ENCODE peak calls at places on chromosome 22, in five cellular contexts. E is MM.1S, D is neural progenitor cell, G is GM23338, L is PC-3. O is an unnamed sample.

GRCh38 chr22:46338636-46339035 is 3.1 kb downstream of the TRMU start:
- DNase-seq in E (no peak), D (no peak), G (no peak), L (no peak), O (no peak)

GRCh38 chr22:19810381-19811141 is 44.1 kb downstream of the GNB1L start:
- DNase-seq in E (no peak), D (peak), G (no peak), L (no peak), O (peak)

GRCh38 chr22:19285831-19286230 is 5.7 kb downstream of the CLTCL1 start:
- DNase-seq in E (no peak), D (no peak), G (no peak), L (no peak), O (peak)

GRCh38 chr22:20550851-20551744 is 43.7 kb downstream of the MED15 start:
- DNase-seq in E (no peak), D (peak), G (peak), L (no peak), O (peak)

GRCh38 chr22:46569848-46570695 is 32.7 kb upstream of the CELSR1 start:
- DNase-seq in E (no peak), D (peak), G (no peak), L (no peak), O (no peak)

GRCh38 chr22:32745251-32745995 is 56.1 kb upstream of the TIMP3 start:
- DNase-seq in E (no peak), D (peak), G (peak), L (peak), O (peak)

GRCh38 chr22:41106122-41106968 is 14.0 kb downstream of the EP300 start:
- DNase-seq in E (no peak), D (no peak), G (no peak), L (no peak), O (no peak)

GRCh38 chr22:31153357-31153756 is 6.6 kb upstream of the RNF185 start:
- DNase-seq in E (no peak), D (no peak), G (no peak), L (no peak), O (no peak)

GRCh38 chr22:41768420-41768819 is 32.1 kb upstream of the CCDC134 start:
- DNase-seq in E (no peak), D (no peak), G (no peak), L (peak), O (peak)

GRCh38 chr22:39135092-39135896 is 17.2 kb downstream of the CBX7 start:
- DNase-seq in E (no peak), D (peak), G (peak), L (peak), O (peak)

GRCh38 chr22:30890689-30891442 is 77.7 kb downstream of the MORC2 start:
- DNase-seq in E (peak), D (peak), G (peak), L (peak), O (peak)

GRCh38 chr22:40001800-40002577 is 7.2 kb downstream of the FAM83F start:
- DNase-seq in E (no peak), D (no peak), G (peak), L (no peak), O (no peak)

GRCh38 chr22:20035375-20036084 is 14.6 kb downstream of the TANGO2 start:
- DNase-seq in E (no peak), D (no peak), G (no peak), L (no peak), O (no peak)

DNA sequence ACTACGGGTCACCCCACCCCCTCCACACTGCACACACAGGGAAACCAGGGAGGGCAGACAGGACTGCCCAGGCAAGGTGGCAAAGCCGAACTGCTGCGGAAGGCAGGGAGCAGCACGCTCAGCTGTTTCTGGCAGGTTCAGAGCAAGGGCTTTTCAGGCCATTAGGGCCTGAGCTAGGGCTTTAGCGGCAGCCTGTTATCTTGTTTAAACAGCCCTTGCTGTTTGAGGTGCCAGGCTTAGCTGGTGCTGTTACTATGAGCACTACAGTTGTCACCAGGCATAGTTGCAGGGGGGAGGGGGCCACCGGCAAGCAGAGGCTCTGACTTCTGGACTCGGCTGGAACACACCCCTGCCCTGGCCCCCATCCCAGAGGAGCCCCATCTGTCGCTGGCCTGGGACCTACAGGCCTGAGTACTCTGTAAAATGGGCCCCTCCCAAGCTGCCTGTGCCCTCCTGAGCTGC is 34.9 kb downstream of the RSPH14 start:
- DNase-seq in E (no peak), D (no peak), G (no peak), L (no peak), O (no peak)
- TF ChIP-seq EZH2phosphoT487 in E (no peak), D (no peak), G (no peak), L (no peak), O (no peak)

GRCh38 chr22:45008853-45009751 is 703 bp downstream of the PHF21B start:
- DNase-seq in E (no peak), D (peak), G (peak), L (no peak), O (peak)
- TF ChIP-seq EZH2 in E (no peak), D (no peak), G (no peak), L (peak), O (peak)

DNA sequence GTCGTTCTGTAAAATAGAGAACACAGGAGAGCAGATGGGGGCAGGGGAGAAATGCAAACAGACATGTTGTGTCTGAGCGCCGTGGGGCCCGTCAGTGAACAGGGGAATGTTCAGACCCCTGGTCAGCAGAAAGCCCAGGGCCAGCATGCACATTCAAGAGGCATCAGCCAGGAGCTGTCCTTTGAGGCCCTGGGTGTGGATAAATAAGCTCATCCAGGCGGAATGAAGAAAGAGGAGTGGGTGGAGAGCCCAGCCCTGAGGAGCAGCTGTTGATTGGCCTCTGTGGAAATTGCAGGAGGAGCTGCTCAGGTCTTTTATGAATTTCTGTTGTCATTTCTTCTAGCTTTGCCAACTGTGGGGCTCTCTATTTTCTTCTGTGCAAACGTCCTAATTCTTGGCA is 49.7 kb upstream of the CECR2 start:
- DNase-seq in E (no peak), D (peak), G (no peak), L (no peak), O (no peak)
- TF ChIP-seq EZH2phosphoT487 in E (no peak), D (no peak), G (no peak), L (no peak), O (no peak)

GRCh38 chr22:36564422-36565151 is 35.6 kb upstream of the EIF3D start:
- DNase-seq in E (no peak), D (no peak), G (no peak), L (no peak), O (no peak)
- TF ChIP-seq EZH2 in E (no peak), D (no peak), G (no peak), L (no peak), O (peak)

GRCh38 chr22:49827307-49827852 is 293 bp downstream of the BRD1 start:
- DNase-seq in E (peak), D (peak), G (no peak), L (no peak), O (peak)

GRCh38 chr22:49826603-49827306 is 918 bp downstream of the BRD1 start:
- DNase-seq in E (peak), D (peak), G (peak), L (no peak), O (peak)

GRCh38 chr22:49829044-49829719 is 1.5 kb upstream of the BRD1 start:
- DNase-seq in E (no peak), D (no peak), G (no peak), L (no peak), O (no peak)

GRCh38 chr22:49828599-49828965 is 909 bp upstream of the BRD1 start:
- DNase-seq in E (no peak), D (no peak), G (no peak), L (no peak), O (no peak)

GRCh38 chr22:49827853-49828598 is at the start of gene BRD1:
- DNase-seq in E (peak), D (peak), G (peak), L (peak), O (peak)
- TF ChIP-seq EZH2phosphoT487 in E (no peak), D (no peak), G (no peak), L (no peak), O (no peak)

GRCh38 chr22:33921576-33922181 is 1.4 kb upstream of the LARGE1 start:
- DNase-seq in E (peak), D (peak), G (peak), L (no peak), O (peak)

GRCh38 chr22:33920927-33921575 is 775 bp upstream of the LARGE1 start:
- DNase-seq in E (peak), D (peak), G (peak), L (peak), O (peak)

GRCh38 chr22:33917744-33918406 is 2.4 kb downstream of the LARGE1 start:
- DNase-seq in E (peak), D (peak), G (peak), L (no peak), O (peak)

GRCh38 chr22:33918676-33919590 is 1.3 kb downstream of the LARGE1 start:
- DNase-seq in E (no peak), D (no peak), G (no peak), L (no peak), O (peak)

DNA sequence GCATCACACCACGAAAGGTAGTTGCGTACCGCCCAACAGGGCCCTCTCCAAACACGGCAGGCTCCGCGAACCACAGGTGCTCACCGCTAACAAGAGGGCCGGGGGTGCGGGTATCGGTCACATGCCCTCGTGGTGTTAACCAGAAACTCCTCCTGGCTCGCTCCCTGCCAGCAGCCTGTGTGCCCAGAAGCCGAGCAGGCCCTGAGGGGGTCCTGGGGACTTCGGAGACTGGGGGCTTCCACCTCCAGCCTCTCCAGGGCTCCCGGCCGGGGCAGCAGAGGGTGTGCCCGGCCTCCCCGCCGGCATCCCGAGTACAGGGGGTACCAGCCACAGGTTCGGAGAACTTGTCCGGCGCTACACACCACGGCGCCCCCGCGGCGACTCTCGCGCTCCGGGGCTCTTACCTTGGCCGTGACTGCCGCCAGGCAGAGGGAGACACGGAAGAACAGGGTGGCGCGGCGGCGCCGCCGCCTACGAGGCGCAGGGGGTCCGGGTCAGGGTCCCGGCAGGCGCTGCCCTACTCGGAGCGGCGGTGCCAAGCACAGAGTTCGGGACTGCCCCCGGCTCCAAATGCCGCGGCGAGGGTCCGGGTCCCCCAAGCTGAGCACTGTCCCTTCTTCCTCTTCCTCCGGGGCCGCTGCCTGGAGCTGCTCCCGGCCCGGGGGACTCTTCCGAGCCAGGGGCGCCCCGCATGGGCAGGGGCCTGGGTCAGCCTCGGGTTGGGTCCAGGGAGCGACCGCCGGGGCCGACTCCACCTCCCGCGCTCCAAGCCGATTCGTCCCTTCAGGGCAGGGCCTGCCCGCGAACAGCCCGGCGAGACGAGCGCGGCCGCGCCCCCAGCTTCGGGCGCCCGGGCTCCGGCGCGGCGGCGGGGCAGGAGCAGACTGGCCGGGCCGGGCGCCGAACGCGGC is at the start of gene LARGE1:
- DNase-seq in E (peak), D (peak), G (peak), L (no peak), O (peak)
- TF ChIP-seq EZH2 in E (no peak), D (no peak), G (no peak), L (no peak), O (no peak)

DNA sequence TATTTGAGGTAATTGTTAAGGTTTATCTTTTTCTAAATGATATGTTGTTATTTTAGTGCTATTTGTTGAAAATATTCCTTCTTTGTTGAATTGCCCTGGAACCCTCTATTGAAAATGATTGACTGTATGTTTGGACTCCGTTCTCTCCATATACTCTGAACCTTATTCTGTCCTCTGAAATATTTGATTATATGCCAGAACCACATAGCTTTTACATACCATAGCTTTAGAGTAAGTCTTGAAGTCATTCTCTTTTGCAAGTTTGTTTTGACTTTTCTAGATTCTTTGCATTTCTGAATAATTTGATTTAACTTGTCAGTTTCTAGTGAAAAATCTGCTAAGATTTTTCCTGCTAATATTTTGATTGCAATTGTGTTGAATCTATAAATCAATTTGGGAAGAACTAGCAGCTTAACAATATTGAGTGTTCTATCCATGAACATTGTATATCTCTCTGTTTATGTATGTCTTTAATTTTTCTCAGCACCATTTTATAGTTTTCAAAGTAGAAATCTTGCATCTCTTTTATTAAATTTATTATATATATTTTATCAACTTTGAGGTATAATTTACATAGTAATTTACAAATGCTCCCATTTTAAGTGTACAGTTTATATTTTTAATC is 51.7 kb upstream of the PITPNB start:
- DNase-seq in E (no peak), D (no peak), G (no peak), L (no peak), O (no peak)
- TF ChIP-seq EZH2phosphoT487 in E (no peak), D (no peak), G (no peak), L (no peak), O (no peak)